ENCODE peak calls at places on chromosomes 1 and 21, in five cellular contexts. One of them, this sample, is unnamed.

GRCh38 chr21:15809818-15810217 is 80.0 kb downstream of the USP25 start:
- DNase-seq in body of pancreas: no peak
- DNase-seq in GM23248: peak; percentile 4
- DNase-seq in OCI-LY7: no peak
- DNase-seq in prostate gland: no peak
- DNase-seq in this sample: no peak

GRCh38 chr1:50742523-50742922 is 217.5 kb downstream of the FAF1 start:
- DNase-seq in body of pancreas: no peak
- DNase-seq in GM23248: peak; percentile 51
- DNase-seq in OCI-LY7: no peak
- DNase-seq in prostate gland: no peak
- DNase-seq in this sample: no peak

GRCh38 chr1:203867816-203868215 is 6.4 kb downstream of the SNRPE start:
- DNase-seq in body of pancreas: no peak
- DNase-seq in GM23248: no peak
- DNase-seq in OCI-LY7: no peak
- DNase-seq in prostate gland: no peak
- DNase-seq in this sample: no peak

GRCh38 chr1:101463195-101463594 is 226.4 kb downstream of the S1PR1 start:
- DNase-seq in body of pancreas: no peak
- DNase-seq in GM23248: no peak
- DNase-seq in OCI-LY7: no peak
- DNase-seq in prostate gland: no peak
- DNase-seq in this sample: no peak

GRCh38 chr1:7886346-7886745 is 33.5 kb upstream of the UTS2 start:
- DNase-seq in body of pancreas: peak; percentile 25
- DNase-seq in GM23248: no peak
- DNase-seq in OCI-LY7: no peak
- DNase-seq in prostate gland: no peak
- DNase-seq in this sample: no peak

GRCh38 chr1:229952670-229953520 is 114.1 kb upstream of the GALNT2 start:
- DNase-seq in body of pancreas: no peak
- DNase-seq in GM23248: peak; percentile 32
- DNase-seq in OCI-LY7: no peak
- DNase-seq in prostate gland: no peak
- DNase-seq in this sample: no peak

GRCh38 chr1:39081266-39082139 is 55.4 kb downstream of the NDUFS5 start:
- DNase-seq in body of pancreas: no peak
- DNase-seq in GM23248: peak; percentile 55
- DNase-seq in OCI-LY7: no peak
- DNase-seq in prostate gland: no peak
- DNase-seq in this sample: no peak

GRCh38 chr21:44413566-44414290 is 41.6 kb upstream of the LRRC3 start:
- DNase-seq in body of pancreas: no peak
- DNase-seq in GM23248: no peak
- DNase-seq in OCI-LY7: no peak
- DNase-seq in prostate gland: no peak
- DNase-seq in this sample: no peak

GRCh38 chr1:7402548-7402850 is 368.6 kb upstream of the VAMP3 start:
- DNase-seq in body of pancreas: no peak
- DNase-seq in GM23248: no peak
- DNase-seq in OCI-LY7: no peak
- DNase-seq in prostate gland: peak; percentile 1
- DNase-seq in this sample: no peak

GRCh38 chr21:28375708-28376385 is 616.8 kb downstream of the LTN1 start:
- DNase-seq in body of pancreas: no peak
- DNase-seq in GM23248: peak; percentile 29
- DNase-seq in OCI-LY7: no peak
- DNase-seq in prostate gland: no peak
- DNase-seq in this sample: no peak

GRCh38 chr1:101738475-101738874 is 258.3 kb downstream of the OLFM3 start:
- DNase-seq in body of pancreas: no peak
- DNase-seq in GM23248: peak; percentile 70
- DNase-seq in OCI-LY7: no peak
- DNase-seq in prostate gland: no peak
- DNase-seq in this sample: no peak

GRCh38 chr1:23718482-23718881 is 24.8 kb upstream of the ELOA start:
- DNase-seq in body of pancreas: peak; percentile 20
- DNase-seq in GM23248: peak; percentile 68
- DNase-seq in OCI-LY7: peak; percentile 56
- DNase-seq in prostate gland: no peak
- DNase-seq in this sample: no peak

GRCh38 chr1:160030657-160031367 is 978 bp downstream of the PIGM start:
- DNase-seq in body of pancreas: peak; percentile 15
- DNase-seq in GM23248: peak; percentile 49
- DNase-seq in OCI-LY7: peak; percentile 25
- DNase-seq in prostate gland: peak; percentile 21
- DNase-seq in this sample: no peak

GRCh38 chr1:181310560-181310959 is 172.8 kb upstream of the CACNA1E start:
- DNase-seq in body of pancreas: no peak
- DNase-seq in GM23248: no peak
- DNase-seq in OCI-LY7: no peak
- DNase-seq in prostate gland: no peak
- DNase-seq in this sample: no peak

GRCh38 chr1:155651861-155652661 is 36.5 kb downstream of the YY1AP1 start:
- DNase-seq in body of pancreas: no peak
- DNase-seq in GM23248: peak; percentile 28
- DNase-seq in OCI-LY7: no peak
- DNase-seq in prostate gland: no peak
- DNase-seq in this sample: no peak

GRCh38 chr21:38795475-38795874 is 10.3 kb upstream of the ETS2 start:
- DNase-seq in body of pancreas: no peak
- DNase-seq in GM23248: no peak
- DNase-seq in OCI-LY7: no peak
- DNase-seq in prostate gland: no peak
- DNase-seq in this sample: no peak

GRCh38 chr21:38794978-38795377 is 10.8 kb upstream of the ETS2 start:
- DNase-seq in body of pancreas: no peak
- DNase-seq in GM23248: no peak
- DNase-seq in OCI-LY7: no peak
- DNase-seq in prostate gland: no peak
- DNase-seq in this sample: no peak

GRCh38 chr21:38793060-38793459 is 12.7 kb upstream of the ETS2 start:
- DNase-seq in body of pancreas: no peak
- DNase-seq in GM23248: no peak
- DNase-seq in OCI-LY7: no peak
- DNase-seq in prostate gland: no peak
- DNase-seq in this sample: no peak

GRCh38 chr21:38796426-38796825 is 9.3 kb upstream of the ETS2 start:
- DNase-seq in body of pancreas: no peak
- DNase-seq in GM23248: peak; percentile 22
- DNase-seq in OCI-LY7: no peak
- DNase-seq in prostate gland: no peak
- DNase-seq in this sample: no peak

DNA sequence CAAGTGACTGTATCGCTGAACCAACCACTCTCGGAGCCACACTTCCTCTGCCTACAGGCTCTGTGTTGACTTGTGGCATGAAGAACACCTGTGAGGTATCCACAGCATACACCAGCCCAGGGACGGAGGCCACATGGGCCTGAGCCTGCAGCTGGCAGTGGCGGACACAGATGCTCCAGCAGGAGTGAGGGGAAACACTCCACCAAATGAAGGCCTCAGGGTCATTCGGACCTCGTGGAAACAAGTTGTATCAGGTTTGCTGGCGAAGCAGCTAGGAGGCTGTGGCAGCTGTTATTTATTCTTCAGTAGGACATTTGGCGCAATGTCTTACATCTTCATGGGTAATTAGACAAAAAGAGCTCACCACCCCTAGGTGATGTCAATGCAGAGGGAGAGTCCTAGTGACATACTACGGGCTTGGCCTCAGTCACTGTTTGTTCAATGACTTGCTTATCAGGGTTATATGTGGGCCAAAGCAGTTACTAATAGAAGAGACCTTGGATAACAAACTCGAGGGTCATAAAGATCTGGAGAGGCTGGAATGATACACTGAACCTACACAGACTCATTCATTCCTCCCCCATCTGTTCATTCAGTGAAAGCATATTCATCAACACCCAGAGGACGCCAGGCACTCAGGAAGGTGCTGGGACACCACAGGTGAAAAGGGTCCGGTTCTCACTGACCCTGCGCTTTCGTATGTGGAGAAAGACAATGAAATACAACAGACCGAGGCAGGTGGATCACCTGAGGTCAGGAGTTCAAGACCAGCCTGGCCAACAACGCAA is 11.6 kb upstream of the ETS2 start:
- DNase-seq in body of pancreas: peak; percentile 38
- DNase-seq in GM23248: no peak
- DNase-seq in OCI-LY7: no peak
- DNase-seq in prostate gland: no peak
- DNase-seq in this sample: no peak
- H3K27ac ChIP-seq in body of pancreas: no peak overlapping the region
- H3K27ac ChIP-seq in GM23248: no peak overlapping the region
- H3K27ac ChIP-seq in OCI-LY7: no peak overlapping the region
- H3K27ac ChIP-seq in prostate gland: no peak overlapping the region
- H3K27ac ChIP-seq in this sample: no peak overlapping the region

GRCh38 chr1:5611431-5611830 is 380.8 kb downstream of the NPHP4 start:
- DNase-seq in body of pancreas: no peak
- DNase-seq in GM23248: no peak
- DNase-seq in OCI-LY7: no peak
- DNase-seq in prostate gland: no peak
- DNase-seq in this sample: no peak
- H3K27ac ChIP-seq in body of pancreas: no peak overlapping the region
- H3K27ac ChIP-seq in GM23248: no peak overlapping the region
- H3K27ac ChIP-seq in OCI-LY7: no peak overlapping the region
- H3K27ac ChIP-seq in prostate gland: no peak overlapping the region
- H3K27ac ChIP-seq in this sample: no peak overlapping the region

GRCh38 chr1:236497908-236498307 is 25.9 kb upstream of the LGALS8 start:
- DNase-seq in body of pancreas: no peak
- DNase-seq in GM23248: no peak
- DNase-seq in OCI-LY7: no peak
- DNase-seq in prostate gland: no peak
- DNase-seq in this sample: no peak
- H3K27ac ChIP-seq in body of pancreas: no peak overlapping the region
- H3K27ac ChIP-seq in GM23248: no peak overlapping the region
- H3K27ac ChIP-seq in OCI-LY7: no peak overlapping the region
- H3K27ac ChIP-seq in prostate gland: no peak overlapping the region
- H3K27ac ChIP-seq in this sample: no peak overlapping the region

GRCh38 chr1:109024651-109025050 is 17.3 kb downstream of the WDR47 start:
- DNase-seq in body of pancreas: no peak
- DNase-seq in GM23248: no peak
- DNase-seq in OCI-LY7: no peak
- DNase-seq in prostate gland: no peak
- DNase-seq in this sample: no peak
- H3K27ac ChIP-seq in body of pancreas: no peak overlapping the region
- H3K27ac ChIP-seq in GM23248: no peak overlapping the region
- H3K27ac ChIP-seq in OCI-LY7: no peak overlapping the region
- H3K27ac ChIP-seq in prostate gland: no peak overlapping the region
- H3K27ac ChIP-seq in this sample: no peak overlapping the region